ENCODE peak calls at places on chromosomes 2 and 18, in seven cellular contexts. One of them, this sample, is unnamed.

GRCh38 chr2:212919238-212919637 is 232.2 kb downstream of the IKZF2 start:
- DNase-seq in GM10248: no peak
- DNase-seq in EL: no peak
- DNase-seq in T-helper 2 cell: no peak
- DNase-seq in T follicular helper cell: no peak
- DNase-seq in dermis blood vessel endothelial cell: no peak
- DNase-seq in uterus: no peak
- DNase-seq in this sample: no peak

GRCh38 chr2:6748399-6748798 is 117.3 kb downstream of the CMPK2 start:
- DNase-seq in GM10248: no peak
- DNase-seq in T-helper 2 cell: no peak
- DNase-seq in EL: no peak
- DNase-seq in dermis blood vessel endothelial cell: no peak
- DNase-seq in T follicular helper cell: no peak
- DNase-seq in uterus: no peak
- DNase-seq in this sample: no peak

GRCh38 chr2:216235462-216235861 is 126.3 kb downstream of the XRCC5 start:
- DNase-seq in T-helper 2 cell: no peak
- DNase-seq in T follicular helper cell: no peak
- DNase-seq in dermis blood vessel endothelial cell: no peak
- DNase-seq in uterus: no peak
- DNase-seq in GM10248: no peak
- DNase-seq in EL: no peak
- DNase-seq in this sample: no peak

GRCh38 chr18:25898965-25899364 is 191.4 kb downstream of the SS18 start:
- DNase-seq in T-helper 2 cell: no peak
- DNase-seq in uterus: no peak
- DNase-seq in T follicular helper cell: no peak
- DNase-seq in GM10248: no peak
- DNase-seq in EL: no peak
- DNase-seq in dermis blood vessel endothelial cell: no peak
- DNase-seq in this sample: no peak

GRCh38 chr2:234187646-234188174 is 137.2 kb downstream of the SPP2 start:
- DNase-seq in uterus: no peak
- DNase-seq in GM10248: no peak
- DNase-seq in T follicular helper cell: no peak
- DNase-seq in dermis blood vessel endothelial cell: no peak
- DNase-seq in T-helper 2 cell: no peak
- DNase-seq in EL: no peak
- DNase-seq in this sample: no peak

GRCh38 chr2:170155022-170155722 is 22.8 kb upstream of the MYO3B start:
- DNase-seq in T-helper 2 cell: no peak
- DNase-seq in uterus: no peak
- DNase-seq in T follicular helper cell: no peak
- DNase-seq in GM10248: no peak
- DNase-seq in EL: peak; percentile 64
- DNase-seq in dermis blood vessel endothelial cell: peak; percentile 89
- DNase-seq in this sample: no peak

GRCh38 chr18:58983260-58983659 is 118.6 kb downstream of the ZNF532 start:
- DNase-seq in T follicular helper cell: no peak
- DNase-seq in EL: no peak
- DNase-seq in GM10248: no peak
- DNase-seq in dermis blood vessel endothelial cell: no peak
- DNase-seq in uterus: no peak
- DNase-seq in T-helper 2 cell: no peak
- DNase-seq in this sample: no peak

GRCh38 chr2:1784986-1785617 is 40.8 kb upstream of the PXDN start:
- DNase-seq in dermis blood vessel endothelial cell: no peak
- DNase-seq in uterus: no peak
- DNase-seq in T follicular helper cell: no peak
- DNase-seq in EL: no peak
- DNase-seq in GM10248: no peak
- DNase-seq in T-helper 2 cell: no peak
- DNase-seq in this sample: no peak

GRCh38 chr18:6055711-6056110 is 160.4 kb upstream of the TMEM200C start:
- DNase-seq in dermis blood vessel endothelial cell: peak; percentile 60
- DNase-seq in T follicular helper cell: no peak
- DNase-seq in GM10248: no peak
- DNase-seq in T-helper 2 cell: no peak
- DNase-seq in EL: peak; percentile 63
- DNase-seq in uterus: no peak
- DNase-seq in this sample: peak; percentile 94

GRCh38 chr2:44826601-44827000 is 114.9 kb upstream of the SIX3 start:
- DNase-seq in T-helper 2 cell: no peak
- DNase-seq in GM10248: no peak
- DNase-seq in EL: no peak
- DNase-seq in uterus: no peak
- DNase-seq in dermis blood vessel endothelial cell: no peak
- DNase-seq in T follicular helper cell: no peak
- DNase-seq in this sample: no peak

GRCh38 chr2:112153501-112153900 is 15.3 kb downstream of the FBLN7 start:
- DNase-seq in EL: no peak
- DNase-seq in T follicular helper cell: no peak
- DNase-seq in uterus: no peak
- DNase-seq in dermis blood vessel endothelial cell: no peak
- DNase-seq in T-helper 2 cell: no peak
- DNase-seq in GM10248: no peak
- DNase-seq in this sample: no peak

GRCh38 chr2:216572582-216573578 is 60.3 kb upstream of the IGFBP2 start:
- DNase-seq in uterus: peak; percentile 79
- DNase-seq in dermis blood vessel endothelial cell: peak; percentile 76
- DNase-seq in T-helper 2 cell: no peak
- DNase-seq in T follicular helper cell: no peak
- DNase-seq in EL: no peak
- DNase-seq in GM10248: no peak
- DNase-seq in this sample: peak; percentile 57

GRCh38 chr18:62749389-62749788 is 34.0 kb downstream of the PHLPP1 start:
- DNase-seq in uterus: no peak
- DNase-seq in T-helper 2 cell: no peak
- DNase-seq in dermis blood vessel endothelial cell: no peak
- DNase-seq in T follicular helper cell: no peak
- DNase-seq in EL: no peak
- DNase-seq in GM10248: no peak
- DNase-seq in this sample: no peak

GRCh38 chr2:79892123-79892522 is 379.3 kb downstream of the CTNNA2 start:
- DNase-seq in T follicular helper cell: no peak
- DNase-seq in uterus: no peak
- DNase-seq in T-helper 2 cell: no peak
- DNase-seq in GM10248: no peak
- DNase-seq in dermis blood vessel endothelial cell: no peak
- DNase-seq in EL: no peak
- DNase-seq in this sample: no peak

GRCh38 chr2:72027426-72028161 is 120.1 kb downstream of the CYP26B1 start:
- DNase-seq in GM10248: no peak
- DNase-seq in T follicular helper cell: no peak
- DNase-seq in EL: peak; percentile 10
- DNase-seq in dermis blood vessel endothelial cell: no peak
- DNase-seq in uterus: no peak
- DNase-seq in T-helper 2 cell: no peak
- DNase-seq in this sample: no peak

GRCh38 chr18:21958256-21958655 is 211.1 kb upstream of the GATA6 start:
- DNase-seq in uterus: no peak
- DNase-seq in T-helper 2 cell: no peak
- DNase-seq in GM10248: no peak
- DNase-seq in dermis blood vessel endothelial cell: no peak
- DNase-seq in EL: no peak
- DNase-seq in T follicular helper cell: no peak
- DNase-seq in this sample: no peak

GRCh38 chr18:61637319-61637718 is 255.5 kb downstream of the RNF152 start:
- DNase-seq in dermis blood vessel endothelial cell: no peak
- DNase-seq in GM10248: no peak
- DNase-seq in EL: no peak
- DNase-seq in T follicular helper cell: no peak
- DNase-seq in uterus: no peak
- DNase-seq in T-helper 2 cell: no peak
- DNase-seq in this sample: no peak

GRCh38 chr18:54783100-54783499 is 45.2 kb upstream of the RAB27B start:
- DNase-seq in T follicular helper cell: no peak
- DNase-seq in uterus: no peak
- DNase-seq in dermis blood vessel endothelial cell: no peak
- DNase-seq in GM10248: no peak
- DNase-seq in EL: no peak
- DNase-seq in T-helper 2 cell: no peak
- DNase-seq in this sample: no peak

GRCh38 chr2:196314780-196315179 is 143.4 kb upstream of the STK17B start:
- DNase-seq in EL: peak; percentile 59
- DNase-seq in dermis blood vessel endothelial cell: no peak
- DNase-seq in GM10248: no peak
- DNase-seq in T follicular helper cell: no peak
- DNase-seq in T-helper 2 cell: no peak
- DNase-seq in uterus: no peak
- DNase-seq in this sample: peak; percentile 54

GRCh38 chr2:26648516-26648915 is 7.3 kb upstream of the CIB4 start:
- DNase-seq in GM10248: no peak
- DNase-seq in EL: no peak
- DNase-seq in uterus: no peak
- DNase-seq in dermis blood vessel endothelial cell: no peak
- DNase-seq in T-helper 2 cell: no peak
- DNase-seq in T follicular helper cell: no peak
- DNase-seq in this sample: no peak

GRCh38 chr2:149188291-149188690 is 142.1 kb upstream of the LYPD6 start:
- DNase-seq in uterus: no peak
- DNase-seq in dermis blood vessel endothelial cell: no peak
- DNase-seq in T-helper 2 cell: no peak
- DNase-seq in T follicular helper cell: no peak
- DNase-seq in GM10248: no peak
- DNase-seq in EL: peak; percentile 10
- DNase-seq in this sample: peak; percentile 57

GRCh38 chr2:159226608-159227007 is 59.9 kb downstream of the WDSUB1 start:
- DNase-seq in EL: no peak
- DNase-seq in T-helper 2 cell: no peak
- DNase-seq in dermis blood vessel endothelial cell: no peak
- DNase-seq in T follicular helper cell: no peak
- DNase-seq in GM10248: no peak
- DNase-seq in uterus: no peak
- DNase-seq in this sample: no peak

GRCh38 chr18:49560277-49561126 is 1.4 kb upstream of the LIPG start:
- DNase-seq in T-helper 2 cell: no peak
- DNase-seq in EL: peak; percentile 20
- DNase-seq in T follicular helper cell: no peak
- DNase-seq in dermis blood vessel endothelial cell: peak; percentile 43
- DNase-seq in GM10248: no peak
- DNase-seq in uterus: no peak
- DNase-seq in this sample: no peak

GRCh38 chr18:67875057-67875456 is 358.5 kb upstream of the DSEL start:
- DNase-seq in GM10248: no peak
- DNase-seq in EL: peak; percentile 13
- DNase-seq in dermis blood vessel endothelial cell: no peak
- DNase-seq in T-helper 2 cell: no peak
- DNase-seq in T follicular helper cell: no peak
- DNase-seq in uterus: no peak
- DNase-seq in this sample: no peak

GRCh38 chr18:26941608-26942007 is 76.1 kb upstream of the AQP4 start:
- DNase-seq in uterus: no peak
- DNase-seq in GM10248: no peak
- DNase-seq in EL: no peak
- DNase-seq in dermis blood vessel endothelial cell: no peak
- DNase-seq in T follicular helper cell: no peak
- DNase-seq in T-helper 2 cell: no peak
- DNase-seq in this sample: no peak

GRCh38 chr2:202278036-202278760 is 12.6 kb downstream of the NOP58 start:
- DNase-seq in uterus: no peak
- DNase-seq in T-helper 2 cell: no peak
- DNase-seq in T follicular helper cell: no peak
- DNase-seq in dermis blood vessel endothelial cell: peak; percentile 78
- DNase-seq in EL: peak; percentile 64
- DNase-seq in GM10248: no peak
- DNase-seq in this sample: no peak

GRCh38 chr2:24943427-24943826 is 23.4 kb upstream of the ADCY3 start:
- DNase-seq in T-helper 2 cell: no peak
- DNase-seq in T follicular helper cell: no peak
- DNase-seq in EL: no peak
- DNase-seq in uterus: no peak
- DNase-seq in dermis blood vessel endothelial cell: no peak
- DNase-seq in GM10248: no peak
- DNase-seq in this sample: no peak

GRCh38 chr2:72561621-72562318 is 264.1 kb downstream of the EXOC6B start:
- DNase-seq in T-helper 2 cell: no peak
- DNase-seq in uterus: no peak
- DNase-seq in EL: peak; percentile 79
- DNase-seq in dermis blood vessel endothelial cell: peak; percentile 66
- DNase-seq in GM10248: no peak
- DNase-seq in T follicular helper cell: no peak
- DNase-seq in this sample: peak; percentile 77

GRCh38 chr18:77071711-77072292 is 60.8 kb downstream of the MBP start:
- DNase-seq in T follicular helper cell: peak; percentile 80
- DNase-seq in T-helper 2 cell: peak; percentile 37
- DNase-seq in GM10248: no peak
- DNase-seq in EL: peak; percentile 99
- DNase-seq in dermis blood vessel endothelial cell: peak; percentile 89
- DNase-seq in uterus: no peak
- DNase-seq in this sample: peak; percentile 97

GRCh38 chr2:189444322-189444721 is 3.0 kb downstream of the WDR75 start:
- DNase-seq in GM10248: peak; percentile 20
- DNase-seq in T follicular helper cell: no peak
- DNase-seq in EL: peak; percentile 23
- DNase-seq in uterus: no peak
- DNase-seq in dermis blood vessel endothelial cell: no peak
- DNase-seq in T-helper 2 cell: no peak
- DNase-seq in this sample: no peak

GRCh38 chr2:1234731-1235308 is 178.4 kb upstream of the TPO start:
- DNase-seq in uterus: no peak
- DNase-seq in EL: peak; percentile 84
- DNase-seq in GM10248: no peak
- DNase-seq in dermis blood vessel endothelial cell: no peak
- DNase-seq in T-helper 2 cell: no peak
- DNase-seq in T follicular helper cell: no peak
- DNase-seq in this sample: peak; percentile 25

GRCh38 chr2:142531375-142531774 is 346.1 kb upstream of the KYNU start:
- DNase-seq in T follicular helper cell: no peak
- DNase-seq in EL: peak; percentile 2
- DNase-seq in GM10248: no peak
- DNase-seq in T-helper 2 cell: no peak
- DNase-seq in uterus: no peak
- DNase-seq in dermis blood vessel endothelial cell: no peak
- DNase-seq in this sample: no peak

GRCh38 chr18:30908381-30908780 is 134.2 kb downstream of the DSC3 start:
- DNase-seq in T-helper 2 cell: no peak
- DNase-seq in dermis blood vessel endothelial cell: no peak
- DNase-seq in EL: no peak
- DNase-seq in T follicular helper cell: no peak
- DNase-seq in GM10248: no peak
- DNase-seq in uterus: no peak
- DNase-seq in this sample: no peak

GRCh38 chr2:188515918-188516317 is 224.2 kb downstream of the GULP1 start:
- DNase-seq in T-helper 2 cell: no peak
- DNase-seq in EL: no peak
- DNase-seq in uterus: no peak
- DNase-seq in GM10248: no peak
- DNase-seq in dermis blood vessel endothelial cell: no peak
- DNase-seq in T follicular helper cell: no peak
- DNase-seq in this sample: no peak

GRCh38 chr18:56173542-56174220 is 464.7 kb downstream of the TXNL1 start:
- DNase-seq in T follicular helper cell: no peak
- DNase-seq in GM10248: no peak
- DNase-seq in uterus: no peak
- DNase-seq in dermis blood vessel endothelial cell: no peak
- DNase-seq in EL: peak; percentile 47
- DNase-seq in T-helper 2 cell: no peak
- DNase-seq in this sample: no peak

GRCh38 chr2:61015971-61016370 is 1.5 kb upstream of the PEX13 start:
- DNase-seq in uterus: no peak
- DNase-seq in T-helper 2 cell: no peak
- DNase-seq in T follicular helper cell: no peak
- DNase-seq in EL: no peak
- DNase-seq in dermis blood vessel endothelial cell: no peak
- DNase-seq in GM10248: no peak
- DNase-seq in this sample: no peak

GRCh38 chr2:61785583-61785982 is 68.3 kb downstream of the FAM161A start:
- DNase-seq in dermis blood vessel endothelial cell: no peak
- DNase-seq in T follicular helper cell: no peak
- DNase-seq in EL: no peak
- DNase-seq in GM10248: no peak
- DNase-seq in uterus: no peak
- DNase-seq in T-helper 2 cell: no peak
- DNase-seq in this sample: no peak